ENCODE peak calls at places on chromosomes 2 and 18, in ten cellular contexts. U, I, X, J, R, A, H, C, F and L are unnamed samples.

GRCh38 chr2:136327162-136327852 is 209.4 kb upstream of the CXCR4 start:
- DNase-seq in U (no peak), I (no peak), X (peak; percentile 38), J (peak; percentile 2), R (no peak), A (peak; percentile 65), H (peak; percentile 51), C (peak; percentile 93), F (no peak), L (no peak)

GRCh38 chr2:181917378-181917735 is 25.8 kb downstream of the ITPRID2 start:
- DNase-seq in U (no peak), I (no peak), X (no peak), J (no peak), R (no peak), A (peak; percentile 17), H (no peak), C (no peak), F (no peak), L (no peak)

GRCh38 chr2:133040175-133040574 is 370.2 kb upstream of the LYPD1 start:
- DNase-seq in U (no peak), I (no peak), X (no peak), J (peak; percentile 19), R (no peak), A (no peak), H (peak; percentile 3), C (no peak), F (no peak), L (no peak)

GRCh38 chr18:28034567-28034966 is 142.4 kb downstream of the CDH2 start:
- DNase-seq in U (no peak), I (no peak), X (no peak), J (no peak), R (no peak), A (no peak), H (no peak), C (no peak), F (no peak), L (no peak)

GRCh38 chr2:68320118-68320641 is 431 bp upstream of the CNRIP1 start:
- DNase-seq in U (no peak), I (no peak), X (peak; percentile 55), J (no peak), R (peak; percentile 24), A (peak; percentile 32), H (peak; percentile 70), C (no peak), F (peak; percentile 58), L (no peak)

GRCh38 chr2:44429034-44429433 is 67.3 kb downstream of the CAMKMT start:
- DNase-seq in U (peak; percentile 3), I (no peak), X (no peak), J (peak; percentile 41), R (no peak), A (no peak), H (peak; percentile 49), C (no peak), F (no peak), L (no peak)

GRCh38 chr18:59665057-59666007 is 31.9 kb downstream of the CCBE1 start:
- DNase-seq in U (no peak), I (no peak), X (no peak), J (no peak), R (no peak), A (no peak), H (no peak), C (no peak), F (no peak), L (no peak)

GRCh38 chr2:234463626-234464290 is 33.1 kb downstream of the ARL4C start:
- DNase-seq in U (peak; percentile 68), I (peak; percentile 70), X (peak; percentile 73), J (no peak), R (no peak), A (no peak), H (peak; percentile 91), C (no peak), F (no peak), L (peak; percentile 53)

GRCh38 chr2:16043627-16044026 is 103.3 kb downstream of the MYCN start:
- DNase-seq in U (no peak), I (no peak), X (no peak), J (no peak), R (no peak), A (no peak), H (no peak), C (no peak), F (no peak), L (no peak)

GRCh38 chr18:51513525-51513924 is 316.0 kb upstream of the MEX3C start:
- DNase-seq in U (no peak), I (no peak), X (no peak), J (no peak), R (no peak), A (no peak), H (peak; percentile 95), C (no peak), F (no peak), L (no peak)

GRCh38 chr2:47223980-47224379 is 68.9 kb upstream of the STPG4 start:
- DNase-seq in U (no peak), I (no peak), X (no peak), J (peak; percentile 64), R (no peak), A (no peak), H (no peak), C (no peak), F (peak; percentile 39), L (no peak)

GRCh38 chr2:172552547-172553291 is 3.2 kb upstream of the PDK1 start:
- DNase-seq in U (peak; percentile 69), I (no peak), X (no peak), J (peak; percentile 86), R (no peak), A (no peak), H (peak; percentile 71), C (no peak), F (no peak), L (no peak)

GRCh38 chr2:26715528-26716270 is 23.2 kb downstream of the KCNK3 start:
- DNase-seq in U (no peak), I (no peak), X (no peak), J (no peak), R (no peak), A (no peak), H (no peak), C (no peak), F (no peak), L (no peak)

GRCh38 chr2:10223932-10224720 is 78.6 kb upstream of the HPCAL1 start:
- DNase-seq in U (no peak), I (no peak), X (no peak), J (no peak), R (no peak), A (no peak), H (no peak), C (no peak), F (no peak), L (no peak)
- TF ChIP-seq CTCF in U (no peak), I (no peak), X (no peak), J (no peak), R (no peak), A (no peak), H (no peak), C (no peak), F (no peak), L (no peak)

DNA sequence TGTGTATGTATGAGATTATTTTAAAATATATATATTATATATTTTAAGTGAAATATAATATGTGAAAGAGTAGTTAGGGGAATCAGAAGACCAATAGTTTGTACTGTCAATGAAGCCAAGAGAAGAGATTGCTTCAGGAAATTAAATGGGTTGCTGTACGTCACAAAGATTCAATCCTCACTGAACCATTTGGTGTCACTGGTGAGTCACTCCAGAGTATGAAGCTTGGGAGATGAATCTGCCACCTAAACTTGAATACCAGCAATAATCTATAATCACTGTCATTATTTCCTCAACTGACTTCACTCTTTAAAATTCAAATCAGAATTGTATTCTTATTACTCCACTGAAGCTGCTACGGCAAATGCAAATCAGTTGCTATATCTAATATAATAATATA is 41.9 kb upstream of the SCN9A start:
- DNase-seq in U (no peak), I (no peak), X (no peak), J (peak; percentile 72), R (no peak), A (no peak), H (peak; percentile 56), C (peak; percentile 8), F (no peak), L (no peak)
- TF ChIP-seq CTCF in U (no peak), I (no peak), X (peak; percentile 19), J (no peak), R (peak; percentile 12), A (no peak), H (no peak), C (no peak), F (peak; percentile 24), L (no peak)

GRCh38 chr2:64023485-64024258 is 4.4 kb upstream of the VPS54 start:
- DNase-seq in U (no peak), I (no peak), X (no peak), J (no peak), R (no peak), A (no peak), H (no peak), C (peak; percentile 27), F (no peak), L (no peak)
- TF ChIP-seq CTCF in U (no peak), I (no peak), X (no peak), J (no peak), R (no peak), A (no peak), H (no peak), C (no peak), F (no peak), L (no peak)

GRCh38 chr2:20652673-20653575 is 2.0 kb upstream of the HS1BP3 start:
- DNase-seq in U (no peak), I (no peak), X (no peak), J (no peak), R (no peak), A (no peak), H (no peak), C (no peak), F (no peak), L (no peak)
- TF ChIP-seq CTCF in U (no peak), I (no peak), X (no peak), J (no peak), R (no peak), A (no peak), H (no peak), C (no peak), F (no peak), L (no peak)

DNA sequence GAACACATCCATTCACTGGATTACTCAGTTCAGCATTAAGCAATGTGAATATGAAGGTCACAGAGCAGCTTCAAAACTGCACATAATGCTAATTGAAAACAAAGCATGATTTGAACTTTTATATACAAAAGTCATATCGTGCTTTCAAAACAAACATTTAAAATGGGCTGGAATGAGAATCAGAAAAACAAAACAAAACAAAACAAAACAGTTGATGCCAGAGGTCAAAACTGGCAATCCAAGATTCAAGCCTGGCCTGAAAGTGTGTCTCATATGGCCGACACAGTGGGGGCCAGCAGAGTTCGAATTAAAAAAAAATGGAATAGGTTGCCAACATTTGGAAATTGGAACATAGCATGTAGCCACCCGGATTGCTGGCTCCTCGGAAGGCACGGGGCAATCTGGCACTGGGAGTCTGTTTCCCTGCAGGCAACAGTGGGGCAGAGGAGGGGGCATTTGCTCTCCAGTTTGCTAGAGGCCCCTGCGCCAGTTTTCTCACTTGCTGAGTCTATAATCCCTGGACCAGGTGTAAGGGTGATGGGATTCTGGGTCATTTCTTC is 294.4 kb downstream of the ZNF521 start:
- DNase-seq in U (no peak), I (no peak), X (no peak), J (no peak), R (no peak), A (no peak), H (no peak), C (no peak), F (no peak), L (no peak)
- TF ChIP-seq CTCF in U (no peak), I (no peak), X (no peak), J (no peak), R (no peak), A (no peak), H (no peak), C (no peak), F (no peak), L (no peak)